ENCODE peak calls at places on chromosomes 11 and 22, in six cellular contexts. One of them, this sample, is unnamed.
A peak's percentile ranks its signal among the peaks of the same experiment; 100 is the strongest.

GRCh38 chr11:107043242-107043991 is 25.1 kb upstream of the GUCY1A2 start:
- DNase-seq in IMR-90: peak; percentile 82
- DNase-seq in breast epithelium: no peak
- DNase-seq in A549: no peak
- DNase-seq in transverse colon: no peak
- DNase-seq in uterus: no peak
- DNase-seq in this sample: no peak

GRCh38 chr11:118396097-118396501 is 5.3 kb upstream of the ATP5MG start:
- DNase-seq in transverse colon: no peak
- DNase-seq in uterus: no peak
- DNase-seq in A549: no peak
- DNase-seq in breast epithelium: no peak
- DNase-seq in IMR-90: no peak
- DNase-seq in this sample: no peak

GRCh38 chr11:18010977-18011586 is 1.8 kb downstream of the SERGEF start:
- DNase-seq in A549: no peak
- DNase-seq in uterus: no peak
- DNase-seq in transverse colon: no peak
- DNase-seq in breast epithelium: no peak
- DNase-seq in IMR-90: no peak
- DNase-seq in this sample: no peak

GRCh38 chr11:117705866-117706265 is 91.2 kb downstream of the DSCAML1 start:
- DNase-seq in transverse colon: no peak
- DNase-seq in A549: no peak
- DNase-seq in breast epithelium: no peak
- DNase-seq in IMR-90: no peak
- DNase-seq in uterus: no peak
- DNase-seq in this sample: no peak

GRCh38 chr11:103601230-103601846 is 435.1 kb upstream of the DDI1 start:
- DNase-seq in uterus: no peak
- DNase-seq in IMR-90: peak; percentile 74
- DNase-seq in A549: peak; percentile 56
- DNase-seq in transverse colon: no peak
- DNase-seq in breast epithelium: no peak
- DNase-seq in this sample: no peak

GRCh38 chr11:64246874-64247728 is at the start of gene PPP1R14B:
- DNase-seq in breast epithelium: peak; percentile 85
- DNase-seq in transverse colon: peak; percentile 92
- DNase-seq in A549: peak; percentile 89
- DNase-seq in uterus: peak; percentile 87
- DNase-seq in IMR-90: peak; percentile 80
- DNase-seq in this sample: peak; percentile 85

GRCh38 chr11:66858939-66859685 is 2.2 kb downstream of the LRFN4 start:
- DNase-seq in A549: no peak
- DNase-seq in IMR-90: no peak
- DNase-seq in breast epithelium: no peak
- DNase-seq in uterus: no peak
- DNase-seq in transverse colon: no peak
- DNase-seq in this sample: no peak

GRCh38 chr22:42561856-42562255 is 8.1 kb downstream of the SERHL2 start:
- DNase-seq in breast epithelium: no peak
- DNase-seq in IMR-90: no peak
- DNase-seq in uterus: no peak
- DNase-seq in transverse colon: no peak
- DNase-seq in A549: no peak
- DNase-seq in this sample: no peak

GRCh38 chr11:15970506-15971214 is 385.7 kb downstream of the SOX6 start:
- DNase-seq in uterus: no peak
- DNase-seq in transverse colon: no peak
- DNase-seq in A549: no peak
- DNase-seq in IMR-90: no peak
- DNase-seq in breast epithelium: no peak
- DNase-seq in this sample: no peak

DNA sequence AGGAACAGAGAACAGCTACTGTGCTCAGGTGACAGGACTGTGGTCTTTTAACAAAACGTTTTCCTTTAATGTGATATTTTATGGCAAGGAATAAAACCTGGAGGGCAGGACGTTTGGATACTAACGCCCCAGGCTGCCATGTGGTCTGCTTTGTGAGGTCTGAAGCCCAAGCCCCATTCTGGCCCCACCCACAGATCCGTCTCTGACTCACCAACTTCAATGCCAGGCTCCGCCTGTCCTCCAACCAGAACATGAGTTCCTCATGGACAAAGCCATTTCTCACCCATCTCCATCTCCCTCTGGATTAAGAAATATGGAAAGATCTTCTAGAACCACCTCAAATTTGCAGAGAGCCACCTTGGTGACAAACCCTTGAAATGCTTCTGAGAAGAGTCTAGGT is 148.8 kb downstream of the CRYBB2 start:
- DNase-seq in breast epithelium: no peak
- DNase-seq in uterus: peak; percentile 34
- DNase-seq in IMR-90: peak; percentile 77
- DNase-seq in A549: peak; percentile 11
- DNase-seq in transverse colon: peak; percentile 76
- DNase-seq in this sample: no peak
- TF ChIP-seq POLR2A in breast epithelium: no peak
- TF ChIP-seq POLR2A in uterus: no peak
- TF ChIP-seq POLR2A in IMR-90: no peak
- TF ChIP-seq POLR2A in A549: no peak
- TF ChIP-seq POLR2A in transverse colon: no peak
- TF ChIP-seq POLR2A in this sample: no peak

GRCh38 chr11:78802058-78802633 is 227.5 kb upstream of the NARS2 start:
- DNase-seq in IMR-90: no peak
- DNase-seq in transverse colon: no peak
- DNase-seq in uterus: no peak
- DNase-seq in breast epithelium: no peak
- DNase-seq in A549: no peak
- DNase-seq in this sample: no peak

GRCh38 chr11:78798567-78799170 is 224.0 kb upstream of the NARS2 start:
- DNase-seq in uterus: peak; percentile 77
- DNase-seq in A549: peak; percentile 52
- DNase-seq in transverse colon: peak; percentile 70
- DNase-seq in breast epithelium: peak; percentile 60
- DNase-seq in IMR-90: peak; percentile 81
- DNase-seq in this sample: peak; percentile 72

GRCh38 chr11:78801161-78801884 is 226.7 kb upstream of the NARS2 start:
- DNase-seq in A549: peak; percentile 43
- DNase-seq in transverse colon: peak; percentile 37
- DNase-seq in breast epithelium: no peak
- DNase-seq in uterus: peak; percentile 40
- DNase-seq in IMR-90: peak; percentile 98
- DNase-seq in this sample: no peak

GRCh38 chr11:78800756-78801155 is 226.1 kb upstream of the NARS2 start:
- DNase-seq in breast epithelium: no peak
- DNase-seq in IMR-90: no peak
- DNase-seq in uterus: no peak
- DNase-seq in transverse colon: no peak
- DNase-seq in A549: no peak
- DNase-seq in this sample: no peak

GRCh38 chr11:78800089-78800690 is 225.5 kb upstream of the NARS2 start:
- DNase-seq in uterus: no peak
- DNase-seq in A549: no peak
- DNase-seq in transverse colon: no peak
- DNase-seq in breast epithelium: no peak
- DNase-seq in IMR-90: no peak
- DNase-seq in this sample: no peak
- H3K27ac ChIP-seq in uterus: no peak overlapping the region
- H3K27ac ChIP-seq in A549: peak overlapping the region; percentile 36
- H3K27ac ChIP-seq in transverse colon: peak overlapping the region; percentile 77
- H3K27ac ChIP-seq in breast epithelium: no peak overlapping the region
- H3K27ac ChIP-seq in IMR-90: peak overlapping the region; percentile 98
- H3K27ac ChIP-seq in this sample: no peak overlapping the region

GRCh38 chr22:18033204-18033998 is 9.0 kb upstream of the MICAL3 start:
- DNase-seq in IMR-90: peak; percentile 41
- DNase-seq in A549: no peak
- DNase-seq in transverse colon: no peak
- DNase-seq in breast epithelium: no peak
- DNase-seq in uterus: peak; percentile 39
- DNase-seq in this sample: no peak
- TF ChIP-seq CTCF in IMR-90: peak; percentile 11
- TF ChIP-seq CTCF in A549: no peak
- TF ChIP-seq CTCF in transverse colon: peak; percentile 21
- TF ChIP-seq CTCF in breast epithelium: no peak
- TF ChIP-seq CTCF in uterus: peak; percentile 11
- TF ChIP-seq CTCF in this sample: peak; percentile 17

GRCh38 chr11:3169952-3170755 is 5.0 kb upstream of the OSBPL5 start:
- DNase-seq in A549: no peak
- DNase-seq in IMR-90: peak; percentile 61
- DNase-seq in uterus: no peak
- DNase-seq in transverse colon: no peak
- DNase-seq in breast epithelium: no peak
- DNase-seq in this sample: no peak
- TF ChIP-seq POLR2A in A549: no peak
- TF ChIP-seq POLR2A in IMR-90: no peak
- TF ChIP-seq POLR2A in uterus: no peak
- TF ChIP-seq POLR2A in transverse colon: no peak
- TF ChIP-seq POLR2A in breast epithelium: no peak
- TF ChIP-seq POLR2A in this sample: no peak

GRCh38 chr11:102582140-102582539 is 43.0 kb downstream of the MMP20 start:
- DNase-seq in uterus: no peak
- DNase-seq in breast epithelium: no peak
- DNase-seq in A549: no peak
- DNase-seq in transverse colon: no peak
- DNase-seq in IMR-90: no peak
- DNase-seq in this sample: no peak
- H3K27ac ChIP-seq in uterus: no peak overlapping the region
- H3K27ac ChIP-seq in breast epithelium: no peak overlapping the region
- H3K27ac ChIP-seq in A549: no peak overlapping the region
- H3K27ac ChIP-seq in transverse colon: no peak overlapping the region
- H3K27ac ChIP-seq in IMR-90: no peak overlapping the region
- H3K27ac ChIP-seq in this sample: no peak overlapping the region

GRCh38 chr22:49517211-49517610 is 310.5 kb downstream of the BRD1 start:
- DNase-seq in breast epithelium: peak; percentile 33
- DNase-seq in A549: no peak
- DNase-seq in transverse colon: no peak
- DNase-seq in IMR-90: no peak
- DNase-seq in uterus: no peak
- DNase-seq in this sample: no peak

GRCh38 chr22:49513358-49513851 is 314.3 kb downstream of the BRD1 start:
- DNase-seq in transverse colon: no peak
- DNase-seq in uterus: no peak
- DNase-seq in breast epithelium: no peak
- DNase-seq in A549: no peak
- DNase-seq in IMR-90: no peak
- DNase-seq in this sample: no peak

GRCh38 chr22:49514656-49515055 is 313.0 kb downstream of the BRD1 start:
- DNase-seq in transverse colon: no peak
- DNase-seq in A549: no peak
- DNase-seq in IMR-90: no peak
- DNase-seq in uterus: no peak
- DNase-seq in breast epithelium: peak; percentile 22
- DNase-seq in this sample: no peak

GRCh38 chr22:49514211-49514610 is 313.5 kb downstream of the BRD1 start:
- DNase-seq in transverse colon: no peak
- DNase-seq in breast epithelium: peak; percentile 5
- DNase-seq in uterus: no peak
- DNase-seq in IMR-90: no peak
- DNase-seq in A549: no peak
- DNase-seq in this sample: no peak

GRCh38 chr22:49515486-49515885 is 312.2 kb downstream of the BRD1 start:
- DNase-seq in uterus: no peak
- DNase-seq in A549: peak; percentile 37
- DNase-seq in breast epithelium: peak; percentile 2
- DNase-seq in IMR-90: no peak
- DNase-seq in transverse colon: no peak
- DNase-seq in this sample: no peak
- TF ChIP-seq CTCF in uterus: no peak
- TF ChIP-seq CTCF in A549: no peak
- TF ChIP-seq CTCF in breast epithelium: no peak
- TF ChIP-seq CTCF in IMR-90: no peak
- TF ChIP-seq CTCF in transverse colon: no peak
- TF ChIP-seq CTCF in this sample: no peak

This sample was measured in ovary.